ENCODE peak calls at places on chromosomes 1 and 21, in seven cellular contexts. K, Q, I, R, T, E and U are unnamed samples.
A peak's percentile ranks its signal among the peaks of the same experiment; 100 is the strongest.

GRCh38 chr1:155250246-155250632 is 5.0 kb downstream of the ENTREP3 start:
- DNase-seq in E (no peak), K (no peak), Q (no peak), I (no peak), T (no peak), R (no peak), U (no peak)

GRCh38 chr1:204207136-204207616 is 6.6 kb downstream of the GOLT1A start:
- DNase-seq in K (no peak), I (peak; percentile 83), E (peak; percentile 55), T (peak; percentile 84), R (no peak), Q (peak; percentile 64), U (peak; percentile 42)

GRCh38 chr1:231238298-231238697 is 2.7 kb upstream of the GNPAT start:
- DNase-seq in E (no peak), R (no peak), K (no peak), T (no peak), I (no peak), Q (no peak), U (no peak)

GRCh38 chr1:226637147-226637935 is 88.8 kb downstream of the STUM start:
- DNase-seq in E (peak; percentile 65), R (no peak), I (no peak), K (no peak), Q (peak; percentile 79), T (peak; percentile 53), U (no peak)

GRCh38 chr1:116763116-116763786 is 9.0 kb downstream of the CD2 start:
- DNase-seq in T (no peak), I (no peak), K (no peak), R (no peak), Q (no peak), E (no peak), U (no peak)

GRCh38 chr21:17708541-17709265 is 96.0 kb upstream of the BTG3 start:
- DNase-seq in R (no peak), E (no peak), T (no peak), I (no peak), Q (no peak), K (no peak), U (no peak)

GRCh38 chr1:222909586-222909985 is 94.7 kb downstream of the DISP1 start:
- DNase-seq in R (no peak), I (no peak), T (no peak), K (peak; percentile 70), E (no peak), Q (no peak), U (peak; percentile 9)

GRCh38 chr1:212760126-212760823 is 31.3 kb downstream of the NSL1 start:
- DNase-seq in I (no peak), Q (no peak), T (peak; percentile 48), K (no peak), E (no peak), R (no peak), U (peak; percentile 56)

GRCh38 chr1:15489052-15489736 is 13.3 kb downstream of the CELA2B start:
- DNase-seq in E (peak; percentile 26), T (peak; percentile 62), Q (no peak), R (no peak), K (no peak), I (no peak), U (no peak)

GRCh38 chr21:41668686-41669532 is 97.9 kb downstream of the RIPK4 start:
- DNase-seq in E (no peak), R (no peak), I (no peak), K (no peak), Q (no peak), T (no peak), U (no peak)

GRCh38 chr1:110928904-110929303 is 34.8 kb downstream of the LRIF1 start:
- DNase-seq in R (no peak), Q (no peak), I (no peak), K (no peak), T (no peak), E (no peak), U (no peak)

GRCh38 chr1:34367954-34368353 is 191.2 kb downstream of the C1orf94 start:
- DNase-seq in T (no peak), I (no peak), R (no peak), E (no peak), Q (no peak), K (no peak), U (no peak)

GRCh38 chr1:29767088-29767685 is 530.9 kb downstream of the PTPRU start:
- DNase-seq in Q (no peak), E (no peak), T (no peak), I (no peak), K (no peak), R (no peak), U (no peak)

GRCh38 chr21:17527240-17527639 is 14.4 kb downstream of the CXADR start:
- DNase-seq in I (no peak), K (peak; percentile 87), Q (no peak), T (no peak), R (no peak), E (no peak), U (no peak)

GRCh38 chr1:111448482-111448917 is 556 bp downstream of the WDR77 start:
- DNase-seq in Q (no peak), E (no peak), I (no peak), R (no peak), K (peak; percentile 15), T (no peak), U (no peak)

GRCh38 chr1:104072915-104073371 is 323.2 kb downstream of the AMY1C start:
- DNase-seq in K (no peak), R (no peak), Q (no peak), T (no peak), I (no peak), E (no peak), U (no peak)

GRCh38 chr1:160139840-160140239 is 11.6 kb upstream of the ATP1A4 start:
- DNase-seq in Q (no peak), E (no peak), K (no peak), T (no peak), R (no peak), I (no peak), U (no peak)

GRCh38 chr1:181538836-181539235 is 55.5 kb downstream of the CACNA1E start:
- DNase-seq in E (no peak), T (no peak), Q (no peak), K (no peak), I (no peak), R (no peak), U (peak; percentile 43)

GRCh38 chr1:37403166-37403565 is 71.2 kb upstream of the ZC3H12A start:
- DNase-seq in E (no peak), I (no peak), Q (no peak), R (no peak), T (no peak), K (no peak), U (peak; percentile 9)

GRCh38 chr1:235336903-235337302 is 8.5 kb downstream of the GGPS1 start:
- DNase-seq in I (peak; percentile 35), R (no peak), E (no peak), Q (no peak), T (no peak), K (no peak), U (no peak)

GRCh38 chr1:101239095-101240040 is 2.5 kb downstream of the S1PR1 start:
- DNase-seq in I (no peak), Q (no peak), R (no peak), K (no peak), E (no peak), T (no peak), U (peak; percentile 63)
- H3K4me3 ChIP-seq in I (peak overlapping the region; percentile 65), Q (no peak overlapping the region), R (no peak overlapping the region), K (no peak overlapping the region), E (peak overlapping the region; percentile 83), T (no peak overlapping the region), U (peak overlapping the region; percentile 54)

DNA sequence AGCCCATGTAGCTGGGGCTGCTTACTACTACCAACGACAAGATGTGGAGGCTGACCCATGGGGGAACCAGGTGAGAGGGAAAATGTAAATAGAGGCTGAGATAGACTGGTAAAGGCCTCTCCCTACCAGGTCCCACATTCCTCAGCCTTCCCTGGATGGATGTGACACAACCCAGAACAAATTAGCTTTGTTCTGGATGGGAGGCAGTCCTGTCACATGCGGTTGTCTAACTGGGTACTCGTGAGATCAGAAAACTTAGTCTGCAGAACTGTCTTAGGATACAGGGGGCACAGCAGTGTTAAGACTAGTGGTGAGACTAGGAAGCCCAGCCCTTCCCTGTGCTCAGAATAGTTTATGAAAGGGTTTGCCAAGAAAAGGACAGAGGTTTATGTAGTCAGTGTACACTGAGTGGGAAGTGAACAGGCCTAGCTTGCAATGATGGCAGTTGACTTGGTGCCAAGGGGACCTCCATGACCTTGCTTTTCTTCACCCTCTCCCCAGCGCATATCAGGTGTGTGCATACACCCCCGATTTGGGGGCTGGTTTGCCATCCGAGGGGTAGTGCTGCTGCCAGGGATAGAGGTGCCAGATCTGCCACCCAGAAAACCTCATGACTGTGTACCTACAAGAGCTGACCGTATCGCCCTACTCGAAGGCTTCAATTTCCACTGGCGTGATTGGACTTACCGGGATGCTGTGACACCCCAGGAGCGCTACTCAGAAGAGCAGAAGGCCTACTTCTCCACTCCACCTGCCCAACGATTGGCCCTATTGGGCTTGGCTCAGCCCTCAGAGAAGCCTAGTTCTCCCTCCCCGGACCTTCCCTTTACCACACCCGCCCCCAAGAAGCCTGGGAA is 8.4 kb downstream of the MMACHC start:
- DNase-seq in E (no peak), K (no peak), T (no peak), I (no peak), Q (no peak), R (no peak), U (peak; percentile 19)
- TF ChIP-seq CTCF in E (peak; percentile 50), K (no peak), T (no peak), I (no peak), Q (no peak), R (peak; percentile 41), U (peak; percentile 11)

DNA sequence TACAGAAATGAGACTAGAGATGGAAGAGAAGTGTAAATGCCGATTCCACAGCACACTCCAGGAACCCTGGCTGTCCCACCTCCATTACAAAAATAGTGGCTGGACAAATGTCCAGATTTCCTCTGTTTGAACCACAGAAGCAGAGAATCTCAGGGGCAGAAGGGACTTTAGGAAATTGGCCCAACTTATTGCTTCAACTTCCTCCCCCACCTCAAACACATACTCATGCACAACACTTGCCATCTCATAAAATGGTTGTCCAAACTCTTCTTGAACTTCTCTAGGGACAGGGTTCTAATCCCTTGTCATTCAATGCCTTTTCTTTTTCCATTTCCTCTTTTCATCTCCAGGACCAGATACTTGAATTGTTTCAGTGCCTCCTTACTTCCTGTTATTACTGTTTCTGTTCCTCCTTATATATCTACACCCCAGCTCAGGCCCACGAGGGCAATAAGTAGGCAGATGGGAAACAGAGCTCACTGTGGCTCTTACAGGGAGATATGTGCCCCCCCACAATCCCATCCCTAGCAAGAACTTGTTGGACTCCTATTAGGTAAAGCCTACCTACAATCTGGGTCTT is 8.5 kb upstream of the B4GALT3 start:
- DNase-seq in K (no peak), Q (no peak), R (no peak), T (no peak), I (no peak), E (no peak), U (peak; percentile 80)
- H3K4me3 ChIP-seq in K (no peak overlapping the region), Q (no peak overlapping the region), R (no peak overlapping the region), T (no peak overlapping the region), I (no peak overlapping the region), E (no peak overlapping the region), U (no peak overlapping the region)

GRCh38 chr1:167526659-167527383 is 8.5 kb upstream of the CD247 start:
- DNase-seq in R (no peak), I (no peak), K (no peak), E (no peak), Q (no peak), T (no peak), U (no peak)

GRCh38 chr1:167532375-167532774 is 14.0 kb upstream of the CD247 start:
- DNase-seq in I (no peak), K (no peak), T (no peak), E (no peak), R (no peak), Q (no peak), U (no peak)

GRCh38 chr1:167524651-167525050 is 6.3 kb upstream of the CD247 start:
- DNase-seq in Q (no peak), E (no peak), K (no peak), I (no peak), R (no peak), T (peak; percentile 24), U (no peak)

GRCh38 chr1:167529829-167530474 is 11.6 kb upstream of the CD247 start:
- DNase-seq in I (no peak), R (no peak), Q (no peak), T (peak; percentile 62), K (no peak), E (no peak), U (no peak)

GRCh38 chr1:167528057-167528705 is 9.9 kb upstream of the CD247 start:
- DNase-seq in R (no peak), T (no peak), E (no peak), Q (no peak), K (no peak), I (no peak), U (no peak)
- TF ChIP-seq CTCF in R (no peak), T (no peak), E (no peak), Q (no peak), K (no peak), I (no peak), U (no peak)